ENCODE peak calls at places on chromosome 22, in seven cellular contexts. T is MM.1S, L is endothelial cell of umbilical vein, H is PC-9, I is K562, E is SK-N-MC, J is hepatocyte. Q is an unnamed sample.

GRCh38 chr22:26891431-26891830 is 234.0 kb downstream of the MIAT start:
- DNase-seq in J (no peak), H (no peak), L (no peak), T (no peak), I (no peak), E (no peak), Q (no peak)

GRCh38 chr22:48309115-48309705 is 1518.5 kb downstream of the BRD1 start:
- DNase-seq in H (no peak), T (no peak), I (no peak), J (no peak), L (no peak), E (no peak), Q (no peak)

GRCh38 chr22:50173221-50173982 is 2.9 kb downstream of the PANX2 start:
- DNase-seq in E (no peak), H (no peak), L (no peak), J (no peak), T (no peak), I (no peak), Q (no peak)

GRCh38 chr22:38953577-38954413 is 3.6 kb upstream of the APOBEC3A start:
- DNase-seq in E (no peak), L (no peak), I (no peak), J (peak), T (peak), H (peak), Q (peak)

GRCh38 chr22:33570110-33570509 is 350.2 kb downstream of the LARGE1 start:
- DNase-seq in T (no peak), I (no peak), J (no peak), E (no peak), L (no peak), H (no peak), Q (no peak)

GRCh38 chr22:36467946-36468345 is 13.5 kb downstream of the TXN2 start:
- DNase-seq in L (peak), E (no peak), H (peak), I (peak), J (peak), T (peak), Q (peak)

GRCh38 chr22:44711701-44712100 is 9.7 kb downstream of the PRR5 start:
- DNase-seq in H (no peak), T (no peak), E (no peak), I (no peak), J (no peak), L (no peak), Q (no peak)

GRCh38 chr22:46054091-46054877 is 77.3 kb upstream of the WNT7B start:
- DNase-seq in E (no peak), I (no peak), T (peak), L (peak), J (no peak), H (no peak), Q (peak)

GRCh38 chr22:41311487-41311886 is 10.2 kb downstream of the ZC3H7B start:
- DNase-seq in E (no peak), H (no peak), I (peak), J (no peak), T (no peak), L (no peak), Q (no peak)

GRCh38 chr22:29479417-29480261 is at the start of gene NEFH:
- DNase-seq in E (no peak), H (no peak), T (no peak), I (peak), L (no peak), J (peak), Q (no peak)
- TF ChIP-seq EZH2 in E (no peak), H (no peak), T (no peak), I (no peak), L (no peak), J (no peak), Q (no peak)

DNA sequence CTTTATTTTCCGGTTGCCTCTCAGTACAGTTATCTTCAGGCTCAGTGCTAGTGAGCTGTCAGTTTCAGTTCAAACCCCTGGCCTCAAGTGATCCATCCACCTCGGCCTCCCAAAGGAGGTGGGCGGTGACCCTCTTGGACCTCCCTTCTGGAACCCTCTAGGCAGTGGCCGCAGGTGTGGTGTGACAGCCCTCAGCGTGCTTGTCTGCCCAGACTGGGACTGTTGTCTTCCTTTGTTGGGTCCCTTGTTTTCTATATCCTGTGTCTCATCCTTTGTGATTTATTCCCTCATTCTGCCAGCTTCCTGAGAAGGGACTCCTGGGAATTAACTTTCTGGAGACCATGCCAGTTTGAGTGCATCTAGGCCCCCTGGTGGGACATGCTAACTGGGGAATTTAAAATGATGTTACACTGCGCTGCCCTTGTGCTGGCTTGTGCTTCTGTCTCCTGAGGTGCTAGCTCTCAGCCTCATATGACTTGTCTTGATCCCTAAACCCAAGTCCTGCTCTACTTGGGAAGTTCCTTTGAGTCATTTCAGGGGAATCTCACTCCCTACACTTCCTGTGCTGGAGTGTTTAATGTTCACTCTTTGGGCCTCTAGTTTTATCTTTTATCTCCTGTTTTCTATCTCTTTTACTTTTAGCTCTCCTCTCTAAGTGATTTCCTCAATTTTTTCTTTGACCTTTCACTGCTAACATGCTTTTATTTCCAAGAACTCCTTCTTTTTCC is 19.4 kb downstream of the MED15 start:
- DNase-seq in T (no peak), L (peak), I (peak), J (peak), E (peak), H (no peak), Q (peak)
- H3K27ac ChIP-seq in T (no peak), L (peak), I (peak), J (peak), E (peak), H (peak), Q (peak)

GRCh38 chr22:30542811-30543188 is 3.7 kb downstream of the SEC14L6 start:
- DNase-seq in E (no peak), J (no peak), T (no peak), L (no peak), I (no peak), H (no peak), Q (no peak)

GRCh38 chr22:30539368-30539767 is 7.2 kb downstream of the SEC14L6 start:
- DNase-seq in J (no peak), E (no peak), I (no peak), T (no peak), L (no peak), H (no peak), Q (no peak)

GRCh38 chr22:30538280-30538679 is 8.3 kb downstream of the SEC14L6 start:
- DNase-seq in L (no peak), E (no peak), H (no peak), T (no peak), J (no peak), I (no peak), Q (peak)

GRCh38 chr22:30546616-30547015 is at the start of gene SEC14L6:
- DNase-seq in H (peak), L (no peak), I (no peak), T (no peak), J (no peak), E (no peak), Q (no peak)

DNA sequence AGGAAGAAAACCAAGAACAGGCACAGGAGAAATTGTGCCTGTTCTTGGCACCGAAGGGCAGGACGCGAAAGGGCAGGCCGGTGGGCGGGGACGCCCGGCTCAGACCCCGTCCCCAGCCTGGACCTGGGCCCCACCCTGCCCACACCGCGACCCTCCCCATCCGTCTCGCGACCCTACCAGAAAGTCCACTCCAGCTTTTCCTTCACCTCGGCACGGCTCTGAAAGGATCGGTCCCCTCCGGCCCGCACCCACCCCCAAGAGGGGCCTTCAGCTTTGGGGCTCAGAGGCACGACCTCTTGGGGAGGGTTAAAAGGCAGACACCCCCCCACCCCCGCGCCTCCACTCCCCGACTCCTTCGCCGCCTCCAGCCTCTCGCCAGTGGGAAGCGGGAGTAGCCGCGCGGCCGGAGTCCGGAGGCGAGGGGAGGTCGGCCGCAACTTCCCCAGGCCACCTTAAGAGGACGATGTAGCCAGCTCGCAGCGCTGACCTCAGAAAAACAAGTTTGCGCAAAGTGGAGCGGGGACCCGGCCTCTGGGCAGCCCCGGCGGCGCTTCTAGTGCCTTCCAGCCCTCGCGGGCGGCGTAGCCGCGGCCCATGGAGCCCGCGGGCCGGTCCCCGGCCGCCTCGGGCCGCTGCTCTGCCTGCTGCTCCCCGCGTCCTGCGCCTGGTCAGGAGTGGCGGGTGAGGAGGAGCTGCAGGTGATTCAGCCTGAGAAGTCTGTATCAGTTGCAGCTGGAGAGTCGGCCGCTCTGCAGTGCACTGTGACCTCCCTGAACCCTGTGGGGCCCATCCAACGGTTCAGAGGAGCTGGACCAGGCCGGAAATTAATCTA is 4.3 kb downstream of the SEC14L6 start:
- DNase-seq in L (no peak), I (peak), H (no peak), E (no peak), J (peak), T (no peak), Q (peak)
- TF ChIP-seq EZH2 in L (peak), I (no peak), H (no peak), E (peak), J (no peak), T (no peak), Q (no peak)

GRCh38 chr22:17118342-17118741 is 2.8 kb downstream of the TMEM121B start:
- DNase-seq in I (no peak), J (no peak), L (no peak), E (no peak), H (no peak), T (no peak), Q (no peak)
- H3K27ac ChIP-seq in I (no peak), J (no peak), L (no peak), E (no peak), H (no peak), T (no peak), Q (no peak)

Q was measured in GM23248.